ENCODE peak calls at places on chromosomes 4 and X, in six cellular contexts. One of them, this sample, is unnamed.

GRCh38 chr4:78578674-78579430 is 27.3 kb downstream of the ANXA3 start:
- DNase-seq in K562: no peak
- DNase-seq in H1: no peak
- DNase-seq in A549: no peak
- DNase-seq in HepG2: no peak
- DNase-seq in GM12878: no peak
- DNase-seq in this sample: no peak

GRCh38 chrX:39894626-39895025 is 203.1 kb downstream of the BCOR start:
- DNase-seq in GM12878: no peak
- DNase-seq in H1: no peak
- DNase-seq in K562: no peak
- DNase-seq in HepG2: no peak
- DNase-seq in A549: peak
- DNase-seq in this sample: no peak

GRCh38 chrX:10007604-10008003 is 40.4 kb downstream of the CLDN34 start:
- DNase-seq in H1: no peak
- DNase-seq in HepG2: no peak
- DNase-seq in K562: no peak
- DNase-seq in GM12878: no peak
- DNase-seq in A549: no peak
- DNase-seq in this sample: no peak

GRCh38 chr4:77235289-77235854 is 78.4 kb downstream of the CCNG2 start:
- DNase-seq in K562: no peak
- DNase-seq in H1: no peak
- DNase-seq in A549: no peak
- DNase-seq in HepG2: no peak
- DNase-seq in GM12878: no peak
- DNase-seq in this sample: no peak

GRCh38 chrX:108735087-108735679 is 1.2 kb downstream of the IRS4 start:
- DNase-seq in A549: peak
- DNase-seq in GM12878: no peak
- DNase-seq in K562: no peak
- DNase-seq in H1: no peak
- DNase-seq in HepG2: no peak
- DNase-seq in this sample: peak

GRCh38 chr4:108492816-108493595 is 127.4 kb upstream of the RPL34 start:
- DNase-seq in GM12878: no peak
- DNase-seq in HepG2: peak
- DNase-seq in K562: peak
- DNase-seq in H1: peak
- DNase-seq in A549: peak
- DNase-seq in this sample: peak

GRCh38 chrX:103356023-103356798 is at the start of gene TCEAL9:
- DNase-seq in K562: peak
- DNase-seq in A549: peak
- DNase-seq in H1: no peak
- DNase-seq in GM12878: no peak
- DNase-seq in HepG2: peak
- DNase-seq in this sample: peak

GRCh38 chrX:151680805-151681204 is 14.5 kb upstream of the PRRG3 start:
- DNase-seq in K562: peak
- DNase-seq in A549: peak
- DNase-seq in HepG2: peak
- DNase-seq in H1: peak
- DNase-seq in GM12878: peak
- DNase-seq in this sample: peak

GRCh38 chr4:99998062-99998880 is 48.2 kb upstream of the H2AZ1 start:
- DNase-seq in HepG2: peak
- DNase-seq in GM12878: peak
- DNase-seq in H1: no peak
- DNase-seq in K562: no peak
- DNase-seq in A549: peak
- DNase-seq in this sample: peak

GRCh38 chr4:71187399-71188196 is 151.2 kb upstream of the SLC4A4 start:
- DNase-seq in GM12878: no peak
- DNase-seq in HepG2: no peak
- DNase-seq in H1: no peak
- DNase-seq in K562: no peak
- DNase-seq in A549: peak
- DNase-seq in this sample: no peak

GRCh38 chr4:183118585-183118984 is 19.5 kb downstream of the WWC2 start:
- DNase-seq in H1: no peak
- DNase-seq in A549: no peak
- DNase-seq in K562: no peak
- DNase-seq in HepG2: no peak
- DNase-seq in GM12878: no peak
- DNase-seq in this sample: no peak

GRCh38 chr4:15934259-15934658 is 4.3 kb downstream of the FGFBP1 start:
- DNase-seq in GM12878: no peak
- DNase-seq in HepG2: no peak
- DNase-seq in H1: no peak
- DNase-seq in K562: no peak
- DNase-seq in A549: no peak
- DNase-seq in this sample: no peak

GRCh38 chr4:8871417-8872401 is at the start of gene HMX1:
- DNase-seq in HepG2: no peak
- DNase-seq in A549: peak
- DNase-seq in K562: no peak
- DNase-seq in GM12878: no peak
- DNase-seq in H1: no peak
- DNase-seq in this sample: peak

GRCh38 chrX:20743054-20743453 is 476.3 kb upstream of the RPS6KA3 start:
- DNase-seq in HepG2: no peak
- DNase-seq in K562: no peak
- DNase-seq in H1: no peak
- DNase-seq in A549: no peak
- DNase-seq in GM12878: no peak
- DNase-seq in this sample: peak

GRCh38 chr4:10045481-10045880 is 24.2 kb upstream of the SLC2A9 start:
- DNase-seq in GM12878: no peak
- DNase-seq in A549: peak
- DNase-seq in HepG2: peak
- DNase-seq in K562: no peak
- DNase-seq in H1: no peak
- DNase-seq in this sample: no peak

GRCh38 chr4:183876268-183876934 is 28.7 kb upstream of the STOX2 start:
- DNase-seq in K562: no peak
- DNase-seq in H1: no peak
- DNase-seq in GM12878: no peak
- DNase-seq in HepG2: no peak
- DNase-seq in A549: peak
- DNase-seq in this sample: peak

GRCh38 chr4:147674496-147674895 is 9.5 kb downstream of the PRMT9 start:
- DNase-seq in GM12878: no peak
- DNase-seq in HepG2: no peak
- DNase-seq in K562: no peak
- DNase-seq in A549: no peak
- DNase-seq in H1: no peak
- DNase-seq in this sample: no peak

GRCh38 chr4:26217961-26218676 is 102.7 kb upstream of the RBPJ start:
- DNase-seq in K562: no peak
- DNase-seq in HepG2: no peak
- DNase-seq in A549: no peak
- DNase-seq in GM12878: peak
- DNase-seq in H1: no peak
- DNase-seq in this sample: peak

GRCh38 chr4:17347445-17347844 is 164.4 kb downstream of the QDPR start:
- DNase-seq in A549: peak
- DNase-seq in H1: no peak
- DNase-seq in HepG2: peak
- DNase-seq in GM12878: no peak
- DNase-seq in K562: peak
- DNase-seq in this sample: peak

GRCh38 chr4:146368209-146368608 is 153.5 kb downstream of the SLC10A7 start:
- DNase-seq in K562: no peak
- DNase-seq in H1: no peak
- DNase-seq in HepG2: no peak
- DNase-seq in A549: no peak
- DNase-seq in GM12878: no peak
- DNase-seq in this sample: no peak

GRCh38 chr4:107304699-107305286 is 268.7 kb upstream of the DKK2 start:
- DNase-seq in A549: no peak
- DNase-seq in H1: no peak
- DNase-seq in HepG2: no peak
- DNase-seq in GM12878: no peak
- DNase-seq in K562: no peak
- DNase-seq in this sample: peak

GRCh38 chr4:174332741-174333493 is 49.2 kb downstream of the CEP44 start:
- DNase-seq in HepG2: no peak
- DNase-seq in GM12878: no peak
- DNase-seq in K562: no peak
- DNase-seq in A549: no peak
- DNase-seq in H1: no peak
- DNase-seq in this sample: no peak

GRCh38 chrX:154738013-154738738 is 12.7 kb downstream of the GAB3 start:
- DNase-seq in GM12878: no peak
- DNase-seq in H1: no peak
- DNase-seq in HepG2: no peak
- DNase-seq in A549: no peak
- DNase-seq in K562: no peak
- DNase-seq in this sample: no peak

GRCh38 chr4:95409127-95409526 is 139.6 kb downstream of the UNC5C start:
- DNase-seq in K562: no peak
- DNase-seq in HepG2: peak
- DNase-seq in H1: no peak
- DNase-seq in GM12878: no peak
- DNase-seq in A549: peak
- DNase-seq in this sample: no peak

GRCh38 chrX:73289039-73289438 is 74.4 kb upstream of the NAP1L2 start:
- DNase-seq in H1: peak
- DNase-seq in A549: peak
- DNase-seq in HepG2: no peak
- DNase-seq in GM12878: no peak
- DNase-seq in K562: no peak
- DNase-seq in this sample: peak

GRCh38 chr4:152244659-152245058 is 291.2 kb downstream of the FBXW7 start:
- DNase-seq in A549: no peak
- DNase-seq in H1: no peak
- DNase-seq in GM12878: no peak
- DNase-seq in HepG2: no peak
- DNase-seq in K562: no peak
- DNase-seq in this sample: no peak

GRCh38 chrX:153793291-153793690 is 884 bp downstream of the IDH3G start:
- DNase-seq in A549: no peak
- DNase-seq in HepG2: no peak
- DNase-seq in H1: no peak
- DNase-seq in GM12878: no peak
- DNase-seq in K562: peak
- DNase-seq in this sample: no peak

GRCh38 chr4:39205000-39205399 is 22.7 kb downstream of the WDR19 start:
- DNase-seq in K562: no peak
- DNase-seq in GM12878: no peak
- DNase-seq in HepG2: no peak
- DNase-seq in H1: no peak
- DNase-seq in A549: no peak
- DNase-seq in this sample: peak

GRCh38 chr4:39201963-39202362 is 19.6 kb downstream of the WDR19 start:
- DNase-seq in GM12878: no peak
- DNase-seq in A549: no peak
- DNase-seq in HepG2: no peak
- DNase-seq in K562: no peak
- DNase-seq in H1: no peak
- DNase-seq in this sample: no peak

GRCh38 chr4:39204543-39204942 is 22.2 kb downstream of the WDR19 start:
- DNase-seq in HepG2: no peak
- DNase-seq in GM12878: no peak
- DNase-seq in H1: no peak
- DNase-seq in K562: no peak
- DNase-seq in A549: no peak
- DNase-seq in this sample: peak

GRCh38 chr4:39205476-39205875 is 23.1 kb downstream of the WDR19 start:
- DNase-seq in A549: no peak
- DNase-seq in HepG2: no peak
- DNase-seq in H1: no peak
- DNase-seq in K562: no peak
- DNase-seq in GM12878: no peak
- DNase-seq in this sample: no peak
- TF ChIP-seq CHD2 in A549: no peak
- TF ChIP-seq CHD2 in HepG2: no peak
- TF ChIP-seq CHD2 in H1: no peak
- TF ChIP-seq CHD2 in K562: no peak
- TF ChIP-seq CHD2 in GM12878: no peak
- TF ChIP-seq CHD2 in this sample: no peak

DNA sequence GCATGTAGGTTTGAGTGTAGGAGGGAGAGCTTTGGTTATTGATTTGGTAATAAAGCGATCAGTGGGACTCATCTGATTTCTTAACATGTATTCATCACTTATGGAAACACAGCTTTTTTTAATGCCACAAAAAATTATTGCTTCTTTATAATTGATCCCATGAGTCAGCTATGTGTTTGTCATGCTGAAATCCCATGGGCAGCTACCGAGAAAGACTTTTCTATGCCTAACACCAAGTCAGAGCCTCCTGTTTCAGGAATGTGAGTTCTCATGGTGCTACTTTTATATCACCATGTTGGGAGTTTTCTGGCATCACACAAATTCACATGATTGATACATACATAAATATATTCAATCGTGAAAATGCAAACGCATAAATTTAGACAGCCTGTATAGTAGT is 165.7 kb downstream of the RAPGEF2 start:
- DNase-seq in K562: no peak
- DNase-seq in A549: no peak
- DNase-seq in GM12878: no peak
- DNase-seq in H1: no peak
- DNase-seq in HepG2: no peak
- DNase-seq in this sample: no peak
- TF ChIP-seq CHD2 in K562: no peak
- TF ChIP-seq CHD2 in A549: no peak
- TF ChIP-seq CHD2 in GM12878: no peak
- TF ChIP-seq CHD2 in H1: no peak
- TF ChIP-seq CHD2 in HepG2: no peak
- TF ChIP-seq CHD2 in this sample: no peak

GRCh38 chr4:153326513-153326912 is 18.0 kb upstream of the MND1 start:
- DNase-seq in GM12878: no peak
- DNase-seq in HepG2: no peak
- DNase-seq in A549: no peak
- DNase-seq in H1: no peak
- DNase-seq in K562: no peak
- DNase-seq in this sample: no peak
- TF ChIP-seq CHD2 in GM12878: no peak
- TF ChIP-seq CHD2 in HepG2: no peak
- TF ChIP-seq CHD2 in A549: no peak
- TF ChIP-seq CHD2 in H1: no peak
- TF ChIP-seq CHD2 in K562: no peak
- TF ChIP-seq CHD2 in this sample: no peak

DNA sequence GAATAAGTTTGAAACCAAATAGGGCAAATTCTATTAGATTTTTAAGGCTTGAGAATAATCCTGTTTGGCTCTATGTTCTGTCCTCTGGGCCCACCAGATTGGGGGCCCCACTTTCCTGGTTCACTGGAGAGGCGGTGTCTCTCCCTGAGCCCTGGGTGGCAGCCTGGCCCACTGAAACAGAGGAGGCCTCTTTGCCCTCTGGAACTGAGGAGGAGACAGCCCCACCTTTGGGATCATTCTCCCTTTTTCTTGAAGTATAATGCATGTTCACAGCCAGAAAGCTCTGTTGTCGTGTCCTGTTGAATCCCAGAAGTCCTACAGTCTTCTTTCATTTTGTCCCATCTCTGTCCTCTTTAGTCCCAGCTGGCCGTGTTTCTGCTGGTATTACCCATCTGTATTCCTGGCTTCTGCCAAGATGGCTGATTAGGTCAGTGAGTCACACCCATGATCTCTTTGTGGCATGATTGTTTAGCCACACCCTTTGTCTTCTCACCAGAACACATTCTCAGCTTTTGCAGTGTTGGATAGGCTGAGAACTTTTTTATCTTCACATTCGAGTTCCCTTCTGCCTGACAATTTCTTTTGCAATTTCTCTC is 8.1 kb upstream of the TBC1D25 start:
- DNase-seq in HepG2: no peak
- DNase-seq in A549: peak
- DNase-seq in K562: peak
- DNase-seq in GM12878: no peak
- DNase-seq in H1: no peak
- DNase-seq in this sample: no peak
- TF ChIP-seq CHD2 in HepG2: no peak
- TF ChIP-seq CHD2 in A549: no peak
- TF ChIP-seq CHD2 in K562: no peak
- TF ChIP-seq CHD2 in GM12878: no peak
- TF ChIP-seq CHD2 in H1: no peak
- TF ChIP-seq CHD2 in this sample: no peak

This sample was measured in SK-N-SH.